ENCODE peak calls at places on chromosomes 3 and 15, in six cellular contexts. K is germinal center, Q is iPS DF 19.7, O is Calu3, F is stromal cell of bone marrow, U is amniotic stem cell. W is an unnamed sample.
A peak's percentile ranks its signal among the peaks of the same experiment; 100 is the strongest.

GRCh38 chr3:117217355-117217754 is 507.8 kb downstream of the TUSC7 start:
- DNase-seq in U (no peak), O (no peak), F (no peak), Q (no peak), K (no peak), W (peak; percentile 29)

GRCh38 chr15:100759698-100760356 is 119.8 kb upstream of the ALDH1A3 start:
- DNase-seq in U (peak; percentile 37), Q (no peak), O (no peak), K (no peak), F (no peak), W (no peak)

GRCh38 chr3:195147649-195148121 is 123.3 kb downstream of the XXYLT1 start:
- DNase-seq in F (no peak), Q (no peak), U (no peak), O (no peak), K (peak; percentile 61), W (no peak)

GRCh38 chr3:414063-414462 is 217.5 kb downstream of the CHL1 start:
- DNase-seq in Q (no peak), U (no peak), O (no peak), F (peak; percentile 2), K (peak; percentile 6), W (no peak)

GRCh38 chr3:126959921-126960603 is 22.9 kb upstream of the PLXNA1 start:
- DNase-seq in U (peak; percentile 51), K (no peak), O (no peak), F (no peak), Q (no peak), W (peak; percentile 39)

GRCh38 chr3:6251612-6252011 is 609.3 kb upstream of the GRM7 start:
- DNase-seq in K (no peak), Q (no peak), U (no peak), F (no peak), O (no peak), W (no peak)

GRCh38 chr3:171810278-171811058 is at the start of gene PLD1:
- DNase-seq in U (no peak), F (no peak), K (peak; percentile 16), Q (no peak), O (peak; percentile 97), W (peak; percentile 65)

GRCh38 chr3:194782767-194783404 is 97.2 kb downstream of the FAM43A start:
- DNase-seq in F (peak; percentile 58), O (no peak), Q (no peak), U (peak; percentile 1), K (no peak), W (no peak)

GRCh38 chr15:77064539-77065308 is 6.2 kb downstream of the TSPAN3 start:
- DNase-seq in U (no peak), F (no peak), K (no peak), Q (no peak), O (peak; percentile 46), W (no peak)

GRCh38 chr15:39235084-39235795 is 345.6 kb upstream of the THBS1 start:
- DNase-seq in F (no peak), Q (no peak), K (no peak), U (no peak), O (no peak), W (no peak)

GRCh38 chr15:29130461-29130860 is 139.2 kb downstream of the NSMCE3 start:
- DNase-seq in Q (no peak), O (no peak), U (no peak), F (no peak), K (no peak), W (no peak)

GRCh38 chr3:76199382-76199781 is 414.0 kb upstream of the ZNF717 start:
- DNase-seq in O (no peak), F (no peak), U (no peak), K (no peak), Q (no peak), W (no peak)

W was measured in BE2C.